ENCODE peak calls at places on chromosome 7, in four cellular contexts. D is choroid plexus epithelial cell, M is AG10803, B is heart left ventricle. X is an unnamed sample.

GRCh38 chr7:41916450-41916927 is 213.6 kb upstream of the INHBA start:
- DNase-seq in D (peak), M (peak), B (no peak), X (peak)

GRCh38 chr7:116955801-116956514 is 2.7 kb downstream of the ST7 start:
- DNase-seq in D (no peak), M (peak), B (no peak), X (no peak)

GRCh38 chr7:25862993-25863726 is 288.8 kb upstream of the NFE2L3 start:
- DNase-seq in D (no peak), M (no peak), B (no peak), X (no peak)

GRCh38 chr7:134766779-134767566 is 12.5 kb upstream of the CALD1 start:
- DNase-seq in D (peak), M (peak), B (no peak), X (no peak)

GRCh38 chr7:135678612-135679575 is 16.6 kb downstream of the STMP1 start:
- DNase-seq in D (peak), M (peak), B (peak), X (peak)

GRCh38 chr7:14924398-14924797 is 21.8 kb upstream of the DGKB start:
- DNase-seq in D (peak), M (peak), B (no peak), X (no peak)

GRCh38 chr7:12291870-12292269 is 80.8 kb downstream of the TMEM106B start:
- DNase-seq in D (peak), M (no peak), B (no peak), X (no peak)

GRCh38 chr7:11127112-11127785 is 153.6 kb downstream of the PHF14 start:
- DNase-seq in D (no peak), M (no peak), B (peak), X (no peak)

GRCh38 chr7:117248810-117249209 is 74.0 kb downstream of the WNT2 start:
- DNase-seq in D (peak), M (peak), B (no peak), X (no peak)

GRCh38 chr7:70285854-70286253 is 687.6 kb downstream of the AUTS2 start:
- DNase-seq in D (no peak), M (no peak), B (no peak), X (no peak)

GRCh38 chr7:70289067-70289466 is 690.8 kb downstream of the AUTS2 start:
- DNase-seq in D (peak), M (peak), B (no peak), X (no peak)

GRCh38 chr7:70285176-70285575 is 686.9 kb downstream of the AUTS2 start:
- DNase-seq in D (no peak), M (peak), B (no peak), X (no peak)
- H3K4me3 ChIP-seq in D (no peak), M (no peak), B (no peak), X (no peak)

GRCh38 chr7:148964510-148965267 is 63.6 kb downstream of the PDIA4 start:
- DNase-seq in D (no peak), M (no peak), B (no peak), X (no peak)
- H3K4me3 ChIP-seq in D (peak), M (peak), B (peak), X (peak)

GRCh38 chr7:133652547-133652946 is 399.7 kb downstream of the EXOC4 start:
- DNase-seq in D (peak), M (peak), B (no peak), X (no peak)
- H3K4me3 ChIP-seq in D (no peak), M (no peak), B (no peak), X (no peak)

DNA sequence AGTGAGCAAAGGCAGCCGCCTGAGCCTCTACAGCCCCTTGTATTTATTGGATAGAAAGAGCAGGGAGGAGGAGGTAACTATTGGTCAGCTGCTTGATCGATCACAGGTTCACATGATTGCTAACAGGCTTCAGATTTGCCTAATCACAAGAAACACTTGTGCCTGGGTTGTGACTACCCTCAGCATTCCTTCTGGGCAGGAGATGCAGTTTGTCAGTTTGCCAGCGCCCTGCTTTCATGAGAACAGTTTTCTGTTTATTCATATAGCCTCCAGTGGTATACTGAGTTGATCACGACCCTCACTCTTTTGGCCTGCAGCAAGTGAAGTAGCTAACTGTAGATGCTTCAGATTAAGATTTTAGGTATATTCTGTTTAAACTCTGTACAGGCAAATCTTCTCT is 422.5 kb upstream of the STEAP1 start:
- DNase-seq in D (no peak), M (no peak), B (no peak), X (no peak)
- H3K4me3 ChIP-seq in D (no peak), M (no peak), B (no peak), X (no peak)

DNA sequence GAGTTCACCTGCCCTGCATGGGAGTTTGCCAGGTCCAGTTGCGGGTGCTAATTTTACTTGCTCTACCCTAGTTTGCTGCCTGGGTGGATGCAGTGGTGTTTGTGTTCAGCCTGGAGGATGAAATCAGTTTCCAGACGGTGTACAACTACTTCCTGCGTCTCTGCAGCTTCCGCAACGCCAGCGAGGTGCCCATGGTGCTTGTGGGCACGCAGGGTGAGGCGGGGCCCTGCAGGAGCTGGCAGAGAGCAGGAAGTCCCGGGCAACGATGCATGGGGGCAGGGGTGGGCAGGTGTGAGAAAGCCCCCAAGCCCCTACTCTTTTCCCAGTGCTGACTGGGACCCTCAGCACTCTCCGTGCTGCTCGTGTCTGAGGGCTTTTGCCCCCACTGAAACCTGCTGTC is 31.3 kb downstream of the AGAP3 start:
- DNase-seq in D (no peak), M (no peak), B (no peak), X (no peak)
- H3K4me3 ChIP-seq in D (no peak), M (no peak), B (no peak), X (no peak)

GRCh38 chr7:96998333-96998732 is 7.0 kb upstream of the DLX6 start:
- DNase-seq in D (no peak), M (no peak), B (no peak), X (no peak)
- H3K4me3 ChIP-seq in D (no peak), M (no peak), B (no peak), X (no peak)

DNA sequence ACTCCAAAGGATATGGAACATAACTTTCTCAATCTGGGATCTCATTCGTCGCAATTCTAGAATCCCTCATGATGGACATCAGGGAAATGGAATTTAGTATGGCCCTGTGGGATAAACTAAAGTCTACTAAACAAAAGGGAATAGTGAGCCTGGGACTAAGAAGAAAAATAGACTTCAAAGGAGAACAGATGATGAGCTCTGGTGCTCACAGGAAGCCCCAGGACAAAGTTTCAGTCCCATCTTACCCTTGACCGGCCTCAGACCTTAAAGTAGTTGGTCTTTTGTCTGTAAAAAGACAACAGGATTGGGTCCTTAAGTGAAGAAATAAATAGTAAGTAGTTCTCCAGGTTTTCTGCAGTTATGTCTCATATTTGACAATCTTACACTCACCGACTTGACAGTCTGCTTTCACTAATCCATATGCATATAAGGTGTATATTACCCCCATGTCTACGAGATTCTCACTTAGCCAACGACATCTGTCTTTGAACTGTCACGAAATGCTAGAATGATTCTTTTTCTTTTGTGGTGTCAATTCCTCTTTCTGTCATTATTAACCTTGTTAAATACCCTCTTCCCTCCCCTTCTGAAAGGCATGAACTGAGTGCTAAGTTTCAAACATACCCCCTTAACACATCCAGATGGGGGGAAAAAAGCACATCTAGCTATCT is 10.9 kb upstream of the IKZF1 start:
- DNase-seq in D (no peak), M (no peak), B (no peak), X (no peak)
- H3K4me3 ChIP-seq in D (no peak), M (no peak), B (no peak), X (no peak)

GRCh38 chr7:100692578-100692961 is 1.5 kb downstream of the GIGYF1 start:
- DNase-seq in D (no peak), M (no peak), B (no peak), X (no peak)
- H3K4me3 ChIP-seq in D (peak), M (peak), B (peak), X (peak)

GRCh38 chr7:37683263-37684120 is at the start of gene GPR141:
- DNase-seq in D (no peak), M (no peak), B (no peak), X (no peak)
- H3K4me3 ChIP-seq in D (no peak), M (no peak), B (no peak), X (no peak)

DNA sequence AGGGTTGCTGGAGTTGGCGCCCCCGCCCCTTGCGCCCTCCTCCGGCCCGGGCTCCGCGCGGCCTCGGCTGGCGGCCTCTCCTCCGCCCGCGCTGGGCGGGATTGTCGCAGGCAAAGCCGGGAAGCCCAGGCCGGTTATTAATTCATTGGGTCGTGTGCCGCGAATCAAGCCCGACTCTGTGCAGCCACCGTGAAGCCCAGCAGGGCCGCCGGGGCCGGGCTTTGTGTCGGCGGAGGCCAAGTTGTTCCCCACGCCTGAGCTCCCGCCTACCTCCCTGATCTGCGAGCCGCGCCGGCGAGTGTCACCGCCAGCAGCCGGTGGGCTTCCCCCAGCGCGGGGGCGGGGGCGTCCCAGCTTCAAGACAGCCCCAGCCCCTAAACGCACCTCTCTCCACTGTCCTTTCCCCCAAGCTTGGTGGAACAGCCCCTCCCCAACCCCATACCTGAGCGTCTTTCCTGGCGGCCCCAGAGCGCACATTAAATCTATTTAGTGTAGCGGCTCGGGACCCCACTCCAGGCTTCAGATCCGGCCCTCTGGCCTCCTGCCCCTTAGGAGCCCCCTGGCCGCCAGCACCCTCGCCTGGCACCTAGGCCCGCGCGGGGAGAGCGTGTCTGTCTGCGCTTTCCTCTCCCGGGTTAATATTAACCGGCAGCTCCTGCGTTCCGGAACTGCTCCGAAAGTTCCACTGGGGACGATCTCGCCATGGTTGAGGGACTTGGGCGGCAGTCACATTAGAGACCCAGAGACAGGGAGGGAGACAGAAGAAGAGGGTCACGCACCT is 3.5 kb downstream of the SHH start:
- DNase-seq in D (no peak), M (no peak), B (no peak), X (no peak)
- H3K4me3 ChIP-seq in D (peak), M (no peak), B (peak), X (peak)

X was measured in gastrocnemius medialis.